ENCODE peak calls at places on chromosomes 1 and 21, in six cellular contexts. E, J, W, G, Z and F are unnamed samples.

GRCh38 chr1:88457197-88457596 is 226.9 kb upstream of the PKN2 start:
- DNase-seq in E (no peak), J (no peak), W (no peak), G (no peak), Z (no peak), F (no peak)

GRCh38 chr21:36846624-36847023 is 119.8 kb downstream of the HLCS start:
- DNase-seq in E (no peak), J (no peak), W (no peak), G (peak), Z (no peak), F (no peak)

GRCh38 chr1:164709541-164710287 is 150.7 kb downstream of the PBX1 start:
- DNase-seq in E (no peak), J (no peak), W (no peak), G (no peak), Z (no peak), F (no peak)

GRCh38 chr1:238789916-238790667 is 596.3 kb upstream of the CHRM3 start:
- DNase-seq in E (no peak), J (no peak), W (no peak), G (no peak), Z (no peak), F (no peak)

GRCh38 chr1:93585059-93585966 is 96.3 kb downstream of the BCAR3 start:
- DNase-seq in E (no peak), J (no peak), W (no peak), G (peak), Z (peak), F (no peak)

GRCh38 chr21:40177979-40178378 is 310.7 kb downstream of the PCP4 start:
- DNase-seq in E (no peak), J (no peak), W (no peak), G (no peak), Z (no peak), F (no peak)

GRCh38 chr1:38475624-38476005 is 384.0 kb downstream of the RRAGC start:
- DNase-seq in E (no peak), J (no peak), W (no peak), G (no peak), Z (no peak), F (no peak)

GRCh38 chr1:172561252-172561651 is 28.3 kb downstream of the SUCO start:
- DNase-seq in E (no peak), J (no peak), W (no peak), G (no peak), Z (no peak), F (no peak)

GRCh38 chr1:232704694-232705680 is 75.1 kb upstream of the SIPA1L2 start:
- DNase-seq in E (no peak), J (no peak), W (no peak), G (peak), Z (peak), F (no peak)

GRCh38 chr1:42847111-42847580 is 733 bp downstream of the ZNF691 start:
- DNase-seq in E (no peak), J (no peak), W (no peak), G (no peak), Z (no peak), F (no peak)

GRCh38 chr1:147292012-147292411 is 49.5 kb downstream of the CHD1L start:
- DNase-seq in E (no peak), J (no peak), W (no peak), G (peak), Z (no peak), F (no peak)

GRCh38 chr21:36725793-36726386 is 27.0 kb downstream of the SIM2 start:
- DNase-seq in E (no peak), J (no peak), W (no peak), G (no peak), Z (no peak), F (no peak)

GRCh38 chr21:25664462-25665070 is 25.5 kb downstream of the JAM2 start:
- DNase-seq in E (no peak), J (no peak), W (no peak), G (no peak), Z (no peak), F (no peak)

GRCh38 chr1:183480971-183481431 is 8.7 kb downstream of the SMG7 start:
- DNase-seq in E (no peak), J (no peak), W (no peak), G (no peak), Z (no peak), F (no peak)

GRCh38 chr1:203323587-203323986 is 18.3 kb downstream of the BTG2 start:
- DNase-seq in E (no peak), J (no peak), W (no peak), G (no peak), Z (no peak), F (no peak)

DNA sequence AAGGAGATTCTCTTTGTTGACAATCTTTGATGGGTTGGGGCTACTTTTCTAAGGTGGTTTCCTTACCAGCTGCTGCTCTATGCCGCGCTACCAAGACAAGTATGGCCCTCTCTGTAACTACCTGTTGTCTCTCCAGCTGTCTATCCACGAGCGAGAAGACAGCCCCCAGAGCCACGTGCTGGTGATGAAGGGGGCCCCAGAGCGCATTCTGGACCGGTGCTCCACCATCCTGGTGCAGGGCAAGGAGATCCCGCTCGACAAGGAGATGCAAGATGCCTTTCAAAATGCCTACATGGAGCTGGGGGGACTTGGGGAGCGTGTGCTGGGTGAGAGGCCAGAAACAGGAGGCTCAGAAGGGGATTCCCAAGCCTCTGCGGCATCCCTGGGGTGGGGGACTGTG is 14.4 kb downstream of the ATP1A2 start:
- DNase-seq in E (no peak), J (no peak), W (no peak), G (no peak), Z (no peak), F (no peak)
- H3K27ac ChIP-seq in E (no peak), J (no peak), W (no peak), G (no peak), Z (no peak), F (no peak)

GRCh38 chr1:40379785-40380452 is 6.4 kb downstream of the SMAP2 start:
- DNase-seq in E (no peak), J (no peak), W (no peak), G (no peak), Z (no peak), F (no peak)
- H3K27ac ChIP-seq in E (peak), J (peak), W (peak), G (peak), Z (no peak), F (peak)

GRCh38 chr1:10511494-10511885 is 36.7 kb downstream of the PEX14 start:
- DNase-seq in E (no peak), J (no peak), W (no peak), G (no peak), Z (no peak), F (no peak)
- H3K27ac ChIP-seq in E (no peak), J (peak), W (peak), G (peak), Z (no peak), F (peak)

GRCh38 chr1:64175639-64176038 is 27.8 kb upstream of the UBE2U start:
- DNase-seq in E (no peak), J (no peak), W (no peak), G (no peak), Z (no peak), F (no peak)

GRCh38 chr1:64172458-64172983 is 30.9 kb upstream of the UBE2U start:
- DNase-seq in E (peak), J (no peak), W (no peak), G (no peak), Z (peak), F (no peak)

GRCh38 chr1:64171797-64172281 is 31.6 kb upstream of the UBE2U start:
- DNase-seq in E (peak), J (no peak), W (no peak), G (peak), Z (no peak), F (no peak)

DNA sequence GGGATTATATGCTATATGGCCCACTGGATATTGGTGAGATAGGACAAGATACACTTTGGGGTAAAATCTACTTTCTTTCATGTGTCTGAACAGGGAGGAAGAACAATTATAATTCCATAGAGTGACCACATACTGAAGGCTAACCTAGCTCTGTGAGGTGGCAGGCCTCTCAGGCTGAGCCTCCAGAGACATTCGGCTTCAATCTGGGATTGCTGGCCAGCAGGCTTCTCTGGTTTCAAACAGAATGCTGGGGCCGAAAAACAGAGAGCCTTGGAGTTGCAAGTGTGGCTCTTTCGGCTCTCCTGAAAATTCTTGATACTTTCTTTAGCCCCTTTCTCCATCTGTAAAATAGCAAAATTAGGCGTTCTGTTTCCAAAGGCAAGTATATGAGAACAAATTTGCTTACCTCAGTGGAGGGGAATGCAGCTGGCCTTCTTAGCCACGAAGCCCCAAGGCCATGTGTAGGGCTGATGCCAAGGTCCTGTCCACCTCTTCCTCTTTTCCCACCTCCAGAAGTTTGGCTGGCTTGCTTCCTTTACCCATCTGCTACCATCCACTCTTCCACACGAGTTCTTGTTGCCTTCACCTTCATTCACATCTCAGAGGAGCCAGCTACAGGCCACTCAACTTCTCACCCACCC is 30.0 kb upstream of the UBE2U start:
- DNase-seq in E (no peak), J (no peak), W (no peak), G (no peak), Z (no peak), F (no peak)
- H3K27ac ChIP-seq in E (peak), J (no peak), W (no peak), G (no peak), Z (no peak), F (no peak)

GRCh38 chr1:146010126-146010738 is 11.3 kb downstream of the HJV start:
- DNase-seq in E (no peak), J (no peak), W (no peak), G (no peak), Z (no peak), F (no peak)
- H3K27ac ChIP-seq in E (no peak), J (no peak), W (no peak), G (peak), Z (no peak), F (no peak)

DNA sequence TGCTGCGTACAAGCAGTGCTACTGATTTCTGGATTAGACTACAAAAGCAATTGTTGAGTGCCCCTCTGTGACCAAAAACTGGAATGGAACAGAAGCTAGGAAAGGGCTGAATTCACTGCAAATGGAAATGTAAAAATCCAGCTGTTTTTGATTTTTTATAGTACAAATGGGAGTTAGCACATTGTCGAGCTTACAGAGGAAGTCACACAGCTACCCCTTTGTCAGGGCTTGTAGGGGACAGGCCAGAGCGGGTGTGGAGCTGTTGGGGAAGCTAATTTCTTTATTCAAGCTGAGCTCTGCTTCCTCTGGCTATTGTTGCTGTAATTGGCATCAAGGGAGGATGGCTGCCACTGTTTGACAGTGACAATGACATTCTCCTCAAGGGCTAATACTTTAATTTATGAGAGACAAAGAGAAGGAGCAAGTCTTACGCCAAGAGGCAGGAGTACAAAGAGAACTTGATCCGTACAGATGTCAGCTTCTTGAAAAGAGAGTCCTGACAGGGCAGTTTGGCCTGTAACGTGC is 96.1 kb downstream of the SLC35F3 start:
- DNase-seq in E (no peak), J (no peak), W (no peak), G (no peak), Z (no peak), F (no peak)
- H3K27ac ChIP-seq in E (no peak), J (no peak), W (no peak), G (no peak), Z (no peak), F (no peak)